ENCODE peak calls at places on chromosomes 4 and X, in six cellular contexts. T, R, N, D, L and X are unnamed samples.

GRCh38 chrX:46589977-46590723 is 16.6 kb downstream of the CHST7 start:
- DNase-seq in L (no peak), R (peak), D (peak), N (no peak), T (no peak), X (no peak)

GRCh38 chrX:147981038-147981752 is at the start of gene FMR1NB:
- DNase-seq in D (no peak), L (no peak), T (no peak), R (no peak), N (no peak), X (no peak)

GRCh38 chr4:52198356-52198755 is 147.3 kb downstream of the SPATA18 start:
- DNase-seq in R (peak), N (no peak), T (no peak), L (no peak), D (no peak), X (no peak)

GRCh38 chr4:84698962-84699671 is 116.2 kb downstream of the CDS1 start:
- DNase-seq in D (no peak), L (no peak), T (no peak), R (no peak), N (no peak), X (no peak)

GRCh38 chr4:178414881-178415446 is 972.7 kb upstream of the AGA start:
- DNase-seq in D (no peak), T (no peak), L (no peak), R (no peak), N (no peak), X (no peak)

GRCh38 chrX:81174286-81174685 is 27.4 kb downstream of the HMGN5 start:
- DNase-seq in T (no peak), N (no peak), D (peak), L (no peak), R (peak), X (no peak)

GRCh38 chrX:11341274-11342256 is 48.4 kb downstream of the AMELX start:
- DNase-seq in T (peak), L (no peak), R (peak), N (peak), D (peak), X (no peak)

GRCh38 chr4:137707626-137708025 is 175.3 kb upstream of the PCDH18 start:
- DNase-seq in N (no peak), D (peak), L (no peak), R (peak), T (no peak), X (no peak)

GRCh38 chrX:105745863-105746262 is 76.5 kb upstream of the NRK start:
- DNase-seq in R (no peak), L (no peak), D (no peak), T (no peak), N (no peak), X (no peak)

GRCh38 chrX:24099394-24099793 is 44.6 kb downstream of the EIF2S3 start:
- DNase-seq in R (no peak), N (no peak), D (no peak), L (no peak), T (no peak), X (no peak)
- H3K4me3 ChIP-seq in R (no peak), N (no peak), D (no peak), L (no peak), T (no peak), X (no peak)

DNA sequence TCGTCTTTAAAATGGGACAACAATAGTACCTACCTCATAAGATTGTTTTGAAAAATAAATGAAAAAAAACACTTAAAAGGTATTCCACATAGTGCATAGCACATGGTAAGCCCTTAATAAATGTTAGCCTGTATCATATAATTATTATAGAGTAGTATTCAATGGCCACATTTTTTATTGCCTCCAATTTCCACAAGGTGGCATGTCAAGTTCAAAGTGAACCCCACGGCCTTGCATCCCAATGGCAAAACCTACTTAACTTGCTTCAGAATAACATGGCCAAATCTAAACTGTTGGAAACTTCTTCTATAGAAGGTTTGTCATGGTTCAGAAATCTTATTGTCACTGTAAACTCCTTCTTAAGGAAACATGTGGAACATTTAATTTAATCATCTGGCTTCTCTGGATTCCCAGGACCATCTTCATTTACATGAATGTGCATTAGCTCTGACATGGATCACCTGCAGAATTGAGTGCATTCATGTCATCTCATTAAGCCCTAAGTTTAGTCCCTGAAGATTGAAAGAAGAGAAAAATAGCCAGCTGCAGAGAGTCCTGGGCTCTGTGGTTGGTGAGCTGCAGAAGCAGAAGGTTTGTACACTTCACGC is 60.9 kb downstream of the ANXA3 start:
- DNase-seq in T (no peak), R (peak), D (peak), L (no peak), N (peak), X (no peak)
- TF ChIP-seq CTCF in T (peak), R (peak), D (peak), L (peak), N (peak), X (peak)

DNA sequence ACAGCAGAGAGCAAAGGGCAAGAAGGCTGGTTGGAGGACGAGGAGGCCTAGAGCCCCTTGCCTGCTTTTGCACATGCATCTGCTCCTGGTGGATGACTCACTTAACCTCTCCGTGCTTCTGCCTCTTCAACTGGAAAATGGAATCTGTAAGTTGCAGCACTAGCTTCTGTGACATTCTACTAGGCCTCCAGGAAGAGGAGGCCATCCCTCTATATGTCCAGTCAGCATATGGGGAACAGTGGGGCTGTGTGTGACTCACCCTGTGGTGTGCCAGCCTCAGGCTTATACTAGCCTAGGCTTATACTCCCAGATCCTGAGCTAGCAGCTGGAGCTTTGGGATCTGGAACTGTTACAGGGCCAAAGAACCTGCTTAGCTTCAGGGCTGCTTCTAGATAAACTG is 36.0 kb downstream of the RTL9 start:
- DNase-seq in D (peak), R (peak), N (no peak), L (no peak), T (no peak), X (no peak)
- H3K4me3 ChIP-seq in D (no peak), R (no peak), N (no peak), L (no peak), T (no peak), X (no peak)

GRCh38 chr4:163688856-163689255 is 194.4 kb downstream of the TMA16 start:
- DNase-seq in T (no peak), D (no peak), N (no peak), L (no peak), R (no peak), X (no peak)
- TF ChIP-seq CTCF in T (no peak), D (no peak), N (no peak), L (no peak), R (no peak), X (no peak)

DNA sequence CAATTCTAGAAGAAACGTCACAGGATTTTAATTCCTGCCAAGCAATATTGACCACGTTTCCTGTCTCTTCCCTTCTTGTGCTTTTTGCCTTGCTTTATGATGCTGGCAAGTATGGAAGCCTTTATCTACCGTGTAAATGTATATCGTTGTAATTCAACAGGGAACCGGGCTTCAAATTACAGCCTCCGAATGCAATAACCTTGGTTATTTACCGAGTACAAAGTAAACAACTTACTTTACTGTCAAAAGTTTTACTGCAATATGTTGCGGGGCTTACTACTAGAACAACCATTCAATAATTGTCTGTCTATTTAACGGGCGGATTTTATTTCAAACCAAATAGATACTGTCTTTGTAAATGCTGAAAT is 73.0 kb downstream of the PALLD start:
- DNase-seq in D (no peak), L (no peak), R (peak), N (no peak), T (no peak), X (no peak)
- H3K4me3 ChIP-seq in D (no peak), L (peak), R (no peak), N (no peak), T (no peak), X (no peak)